ENCODE peak calls at places on chromosome 4, in four cellular contexts. H, D, Q and W are unnamed samples.

GRCh38 chr4:119632216-119632615 is 3.6 kb upstream of the PDE5A start:
- DNase-seq in D (peak), Q (no peak), H (no peak), W (no peak)

GRCh38 chr4:72376901-72377300 is 192.1 kb downstream of the ADAMTS3 start:
- DNase-seq in H (no peak), Q (no peak), D (no peak), W (no peak)

GRCh38 chr4:102533916-102534315 is 32.8 kb downstream of the NFKB1 start:
- DNase-seq in H (no peak), Q (no peak), D (peak), W (no peak)

GRCh38 chr4:119053245-119053644 is 82.4 kb upstream of the MYOZ2 start:
- DNase-seq in D (no peak), H (no peak), Q (no peak), W (no peak)

GRCh38 chr4:48234575-48234974 is 35.1 kb downstream of the TEC start:
- DNase-seq in Q (no peak), H (no peak), D (no peak), W (no peak)

GRCh38 chr4:122305853-122306252 is 73.0 kb upstream of the ADAD1 start:
- DNase-seq in H (no peak), Q (no peak), D (no peak), W (peak)

GRCh38 chr4:41796545-41797210 is 48.2 kb upstream of the PHOX2B start:
- DNase-seq in Q (no peak), D (no peak), H (no peak), W (peak)

GRCh38 chr4:5988086-5988845 is 30.0 kb downstream of the C4orf50 start:
- DNase-seq in Q (no peak), H (no peak), D (no peak), W (no peak)

GRCh38 chr4:149690726-149691125 is 124.9 kb downstream of the IQCM start:
- DNase-seq in H (no peak), Q (no peak), D (no peak), W (no peak)

GRCh38 chr4:111501946-111502345 is 643.3 kb upstream of the FAM241A start:
- DNase-seq in D (no peak), H (no peak), Q (no peak), W (no peak)

GRCh38 chr4:72112514-72113156 is 80.8 kb downstream of the NPFFR2 start:
- DNase-seq in Q (peak), H (no peak), D (peak), W (peak)

GRCh38 chr4:8238515-8239053 is 31.0 kb upstream of the HTRA3 start:
- DNase-seq in Q (peak), D (no peak), H (no peak), W (no peak)

GRCh38 chr4:26207631-26208030 is 113.2 kb upstream of the RBPJ start:
- DNase-seq in H (no peak), Q (no peak), D (peak), W (no peak)

GRCh38 chr4:8285976-8286718 is 16.6 kb downstream of the HTRA3 start:
- DNase-seq in H (no peak), D (no peak), Q (no peak), W (no peak)

GRCh38 chr4:125704726-125705125 is 390.0 kb downstream of the FAT4 start:
- DNase-seq in D (no peak), Q (no peak), H (no peak), W (peak)

GRCh38 chr4:121140712-121141111 is 23.4 kb downstream of the TNIP3 start:
- DNase-seq in Q (no peak), H (no peak), D (no peak), W (peak)

GRCh38 chr4:3462321-3462789 is 751 bp upstream of the DOK7 start:
- DNase-seq in Q (no peak), H (no peak), D (no peak), W (no peak)

GRCh38 chr4:19583827-19584569 is 667.7 kb upstream of the SLIT2 start:
- DNase-seq in H (no peak), D (peak), Q (no peak), W (no peak)

GRCh38 chr4:15040916-15041463 is 38.7 kb downstream of the CPEB2 start:
- DNase-seq in D (no peak), H (no peak), Q (no peak), W (no peak)

GRCh38 chr4:138736362-138736761 is 279.2 kb upstream of the NOCT start:
- DNase-seq in H (no peak), Q (no peak), D (peak), W (no peak)

GRCh38 chr4:14196141-14196540 is 568.6 kb upstream of the BOD1L1 start:
- DNase-seq in D (peak), Q (peak), H (peak), W (peak)

GRCh38 chr4:3254302-3255131 is 5.6 kb downstream of the MSANTD1 start:
- DNase-seq in D (no peak), Q (no peak), H (peak), W (no peak)

GRCh38 chr4:57633212-57633859 is 523.2 kb upstream of the IGFBP7 start:
- DNase-seq in H (no peak), D (no peak), Q (no peak), W (no peak)

GRCh38 chr4:26076000-26076587 is 162.1 kb downstream of the SMIM20 start:
- DNase-seq in D (peak), Q (no peak), H (no peak), W (no peak)

GRCh38 chr4:54620773-54621172 is 37.0 kb upstream of the KIT start:
- DNase-seq in H (no peak), D (no peak), Q (no peak), W (no peak)

GRCh38 chr4:37661643-37662221 is 24.4 kb downstream of the RELL1 start:
- DNase-seq in D (no peak), Q (no peak), H (no peak), W (no peak)

GRCh38 chr4:111398906-111399330 is 746.3 kb upstream of the FAM241A start:
- DNase-seq in Q (no peak), D (no peak), H (no peak), W (peak)

GRCh38 chr4:15891312-15891711 is 47.2 kb downstream of the FGFBP1 start:
- DNase-seq in Q (no peak), D (no peak), H (no peak), W (peak)

GRCh38 chr4:23337292-23337691 is 552.6 kb downstream of the PPARGC1A start:
- DNase-seq in Q (no peak), H (no peak), D (peak), W (no peak)

GRCh38 chr4:2862528-2862927 is 18.9 kb downstream of the ADD1 start:
- DNase-seq in H (no peak), D (peak), Q (peak), W (peak)

GRCh38 chr4:154911097-154911496 is 130.0 kb downstream of the RBM46 start:
- DNase-seq in H (no peak), D (peak), Q (peak), W (no peak)
- TF ChIP-seq CTCF in H (no peak), D (peak), Q (no peak), W (peak)

DNA sequence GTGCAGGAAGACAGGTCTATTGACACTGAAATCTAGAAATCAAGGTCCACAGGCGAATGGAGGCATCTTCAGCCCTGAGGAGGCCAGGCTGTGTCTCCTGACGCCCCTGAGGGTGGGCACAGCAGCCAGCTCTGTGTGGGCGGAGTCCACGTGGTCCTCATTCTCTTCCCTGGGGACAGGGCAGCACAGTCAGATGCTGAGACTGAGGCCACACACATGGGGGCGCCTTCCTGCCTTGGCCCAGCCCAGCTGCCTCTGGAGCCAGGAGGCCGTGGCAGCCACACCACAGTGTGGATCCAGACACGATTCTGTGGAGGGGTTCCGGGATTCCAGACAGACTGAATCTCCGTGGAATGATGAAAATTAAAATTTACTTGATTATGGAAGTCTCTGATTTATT is 20.8 kb downstream of the FGFR3 start:
- DNase-seq in Q (no peak), D (no peak), H (no peak), W (peak)
- TF ChIP-seq CTCF in Q (no peak), D (peak), H (no peak), W (peak)

GRCh38 chr4:118034061-118034785 is at the start of gene NDST3:
- DNase-seq in D (peak), H (peak), Q (peak), W (peak)
- TF ChIP-seq CTCF in D (peak), H (no peak), Q (peak), W (peak)

DNA sequence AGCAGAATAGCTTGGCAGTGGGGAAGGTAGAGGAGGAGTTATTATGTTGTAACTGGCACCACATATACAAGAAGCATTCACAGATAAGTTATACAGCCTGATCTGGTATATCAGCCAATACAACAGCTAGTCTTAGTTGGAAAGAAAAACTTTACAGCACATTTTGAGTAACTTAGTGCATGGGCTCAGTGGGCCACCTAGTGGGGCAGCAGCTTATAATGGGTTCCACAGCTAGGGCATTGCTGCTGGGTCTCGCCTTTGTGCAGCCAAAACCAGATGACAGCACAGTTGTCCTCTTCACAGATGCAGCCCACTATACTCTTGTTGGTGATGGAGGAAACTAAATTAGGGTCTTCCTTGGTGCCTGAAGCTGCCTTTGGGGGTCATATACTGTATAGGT is 448.1 kb upstream of the RASGEF1B start:
- DNase-seq in D (no peak), Q (no peak), H (no peak), W (peak)
- TF ChIP-seq CTCF in D (no peak), Q (no peak), H (no peak), W (peak)

GRCh38 chr4:74794341-74794801 is at the start of gene BTC:
- DNase-seq in Q (peak), H (no peak), D (peak), W (peak)
- TF ChIP-seq CTCF in Q (peak), H (no peak), D (peak), W (no peak)

DNA sequence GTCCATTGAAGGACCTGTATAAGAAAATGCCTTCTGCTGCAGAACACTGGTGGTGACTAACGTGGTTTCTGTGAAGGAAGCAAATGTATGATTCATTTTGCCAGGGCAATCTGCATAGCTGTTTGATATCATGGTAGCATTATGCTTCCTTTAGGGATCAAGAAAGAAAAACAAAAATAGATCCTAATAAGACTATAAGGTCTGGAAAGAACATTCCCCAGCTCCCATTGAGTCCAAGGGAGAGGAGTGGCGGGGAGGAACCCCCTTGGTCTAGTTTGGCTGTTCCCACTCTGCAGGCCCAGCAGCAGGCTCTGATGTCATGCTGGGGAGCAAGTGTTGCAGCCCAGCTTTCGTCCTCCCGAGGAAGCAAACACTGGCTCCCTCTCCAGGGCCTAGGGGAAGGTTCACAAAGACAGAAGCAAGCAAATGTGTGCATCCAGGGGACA is 154.5 kb upstream of the GALNT7 start:
- DNase-seq in Q (peak), H (no peak), D (peak), W (peak)
- TF ChIP-seq CTCF in Q (no peak), H (no peak), D (no peak), W (peak)

GRCh38 chr4:164997941-164998340 is 20.5 kb upstream of the TRIM61 start:
- DNase-seq in H (no peak), D (no peak), Q (no peak), W (peak)

GRCh38 chr4:164997324-164997723 is 19.9 kb upstream of the TRIM61 start:
- DNase-seq in H (no peak), D (no peak), Q (peak), W (peak)
- TF ChIP-seq CTCF in H (no peak), D (no peak), Q (peak), W (peak)